ENCODE peak calls at places on chromosome 20, in eight cellular contexts. B, J, N, L, W, C, D and S are unnamed samples.
A peak's percentile ranks its signal among the peaks of the same experiment; 100 is the strongest.

GRCh38 chr20:2814076-2814475 is 711 bp upstream of the C20orf141 start:
- DNase-seq in B (no peak), J (peak; percentile 5), N (no peak), L (peak; percentile 30), W (no peak), C (no peak), D (peak; percentile 16), S (no peak)

GRCh38 chr20:7798176-7798575 is 142.1 kb downstream of the HAO1 start:
- DNase-seq in B (no peak), J (no peak), N (no peak), L (no peak), W (no peak), C (no peak), D (no peak), S (no peak)

GRCh38 chr20:46830886-46831632 is 63.6 kb upstream of the EYA2 start:
- DNase-seq in B (no peak), J (no peak), N (no peak), L (no peak), W (no peak), C (no peak), D (no peak), S (no peak)

GRCh38 chr20:62473717-62474584 is 1.8 kb downstream of the GATA5 start:
- DNase-seq in B (peak; percentile 73), J (no peak), N (no peak), L (peak; percentile 79), W (no peak), C (no peak), D (no peak), S (no peak)

GRCh38 chr20:38633577-38634093 is 32.0 kb downstream of the ARHGAP40 start:
- DNase-seq in B (peak; percentile 75), J (no peak), N (no peak), L (peak; percentile 95), W (peak; percentile 72), C (no peak), D (no peak), S (no peak)

GRCh38 chr20:36483919-36484808 is 57.2 kb upstream of the MYL9 start:
- DNase-seq in B (no peak), J (no peak), N (no peak), L (no peak), W (no peak), C (no peak), D (no peak), S (no peak)

GRCh38 chr20:48738399-48739304 is 89.1 kb downstream of the PREX1 start:
- DNase-seq in B (no peak), J (no peak), N (no peak), L (no peak), W (no peak), C (no peak), D (no peak), S (no peak)

GRCh38 chr20:63896136-63896890 is 1.4 kb downstream of the DNAJC5 start:
- DNase-seq in B (peak; percentile 33), J (no peak), N (peak; percentile 37), L (peak; percentile 77), W (peak; percentile 81), C (peak; percentile 51), D (peak; percentile 70), S (no peak)

GRCh38 chr20:57188576-57189079 is 77.8 kb downstream of the BMP7 start:
- DNase-seq in B (no peak), J (no peak), N (no peak), L (no peak), W (no peak), C (no peak), D (no peak), S (no peak)

GRCh38 chr20:62704341-62704948 is 4.2 kb upstream of the NTSR1 start:
- DNase-seq in B (no peak), J (peak; percentile 67), N (peak; percentile 85), L (no peak), W (peak; percentile 77), C (peak; percentile 87), D (peak; percentile 73), S (peak; percentile 16)

GRCh38 chr20:64099086-64099786 is 8.1 kb downstream of the NPBWR2 start:
- DNase-seq in B (no peak), J (no peak), N (no peak), L (no peak), W (no peak), C (no peak), D (no peak), S (no peak)

GRCh38 chr20:43188234-43188653 is 1.5 kb downstream of the PTPRT start:
- DNase-seq in B (peak; percentile 35), J (no peak), N (no peak), L (peak; percentile 60), W (no peak), C (no peak), D (no peak), S (no peak)

GRCh38 chr20:58839991-58840747 is 10.5 kb downstream of the GNAS-AS1 start:
- DNase-seq in B (peak; percentile 51), J (no peak), N (no peak), L (peak; percentile 66), W (no peak), C (no peak), D (no peak), S (no peak)

GRCh38 chr20:9143926-9144325 is 75.0 kb downstream of the PLCB4 start:
- DNase-seq in B (no peak), J (no peak), N (no peak), L (no peak), W (no peak), C (no peak), D (no peak), S (no peak)

GRCh38 chr20:21182832-21183563 is 57.1 kb downstream of the KIZ start:
- DNase-seq in B (no peak), J (no peak), N (no peak), L (no peak), W (no peak), C (no peak), D (peak; percentile 69), S (no peak)

GRCh38 chr20:38148328-38149102 is 16.6 kb downstream of the TGM2 start:
- DNase-seq in B (no peak), J (no peak), N (no peak), L (no peak), W (no peak), C (peak; percentile 7), D (no peak), S (no peak)

GRCh38 chr20:15859061-15859460 is 714.2 kb downstream of the KIF16B start:
- DNase-seq in B (no peak), J (no peak), N (no peak), L (no peak), W (no peak), C (no peak), D (no peak), S (no peak)
- H3K9me3 ChIP-seq in B (no peaks in the 10 kb centered on the region), J (no peaks in the 10 kb centered on the region), N (no peaks in the 10 kb centered on the region), L (no peaks in the 10 kb centered on the region), W (no peaks in the 10 kb centered on the region), C (no peaks in the 10 kb centered on the region), D (no peaks in the 10 kb centered on the region), S (no peaks in the 10 kb centered on the region)

DNA sequence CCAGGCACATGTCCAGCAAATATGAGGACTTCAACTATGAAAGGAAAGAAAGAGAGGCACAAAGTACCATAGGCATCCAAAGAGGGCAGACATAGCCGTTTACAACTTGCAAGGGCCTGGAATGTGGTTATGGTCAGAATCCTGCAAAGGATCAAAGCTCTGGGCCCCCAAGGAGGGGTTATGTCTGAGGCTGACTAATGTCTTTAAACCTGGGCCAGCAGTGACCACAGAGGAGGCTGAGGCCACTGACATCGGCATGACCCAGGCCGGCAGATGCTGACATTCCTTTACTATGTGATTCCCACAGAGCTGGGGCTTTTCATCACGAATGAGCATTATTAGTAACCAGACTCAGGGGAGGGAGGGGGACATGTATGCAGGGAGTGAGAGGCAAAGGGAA is 861.1 kb downstream of the DHX35 start:
- DNase-seq in B (no peak), J (no peak), N (no peak), L (no peak), W (no peak), C (no peak), D (no peak), S (no peak)
- TF ChIP-seq CTCF in B (no peak), J (no peak), N (no peak), L (no peak), W (no peak), C (no peak), D (no peak), S (no peak)

GRCh38 chr20:53599378-53599777 is 5.7 kb upstream of the ZNF217 start:
- DNase-seq in B (no peak), J (no peak), N (no peak), L (peak; percentile 59), W (no peak), C (no peak), D (no peak), S (no peak)
- H3K4me1 ChIP-seq in B (peaks cover 38% of the 10 kb centered on the region), J (no peaks in the 10 kb centered on the region), N (peaks cover 4% of the 10 kb centered on the region), L (peaks cover 14% of the 10 kb centered on the region), W (peaks cover 9% of the 10 kb centered on the region), C (peaks cover 19% of the 10 kb centered on the region), D (no peaks in the 10 kb centered on the region), S (peaks cover 16% of the 10 kb centered on the region)

DNA sequence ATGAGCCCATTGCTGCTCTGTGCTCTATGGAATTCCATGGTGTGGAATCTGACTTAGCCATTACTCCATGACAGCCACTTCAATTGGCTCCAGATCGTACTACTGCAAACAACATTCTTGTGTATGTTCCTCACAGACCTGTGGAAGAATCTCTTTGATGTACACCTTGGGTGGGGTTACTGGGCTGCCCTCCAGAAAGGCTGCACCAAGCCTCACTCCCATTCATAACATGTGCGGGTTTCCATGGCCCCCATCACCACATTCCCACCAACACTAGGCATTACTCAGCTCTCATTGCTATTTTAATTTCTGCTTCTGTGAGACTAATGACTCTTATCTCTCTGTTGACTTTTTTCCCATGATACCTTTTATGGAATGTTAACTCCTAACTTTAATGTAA is 979.0 kb downstream of the KIF16B start:
- DNase-seq in B (no peak), J (no peak), N (no peak), L (no peak), W (no peak), C (no peak), D (no peak), S (no peak)
- H3K9me3 ChIP-seq in B (no peaks in the 10 kb centered on the region), J (no peaks in the 10 kb centered on the region), N (no peaks in the 10 kb centered on the region), L (no peaks in the 10 kb centered on the region), W (no peaks in the 10 kb centered on the region), C (no peaks in the 10 kb centered on the region), D (no peaks in the 10 kb centered on the region), S (no peaks in the 10 kb centered on the region)